ENCODE peak calls at places on chromosome 21, in six cellular contexts. L is type B pancreatic cell, I is mesothelial cell of epicardium, N is dorsolateral prefrontal cortex, C is tibial artery, Z is neural progenitor cell. X is an unnamed sample.

GRCh38 chr21:31255846-31256395 is 88.1 kb downstream of the TIAM1 start:
- DNase-seq in Z (no peak), L (no peak), C (no peak), N (no peak), I (no peak), X (no peak)

GRCh38 chr21:45328198-45329087 is 40.7 kb upstream of the POFUT2 start:
- DNase-seq in C (peak), N (peak), I (no peak), L (no peak), Z (no peak), X (no peak)

GRCh38 chr21:14877581-14878228 is 187.1 kb downstream of the NRIP1 start:
- DNase-seq in L (no peak), C (no peak), I (no peak), Z (no peak), N (no peak), X (no peak)

GRCh38 chr21:14675774-14676530 is 129.8 kb upstream of the SAMSN1 start:
- DNase-seq in Z (no peak), C (no peak), N (no peak), I (no peak), L (no peak), X (no peak)

GRCh38 chr21:32329331-32329730 is 30.7 kb downstream of the MRAP start:
- DNase-seq in C (peak), Z (no peak), N (no peak), I (no peak), L (no peak), X (no peak)

GRCh38 chr21:33042812-33043211 is 17.1 kb downstream of the OLIG2 start:
- DNase-seq in N (no peak), Z (no peak), L (no peak), I (no peak), C (no peak), X (no peak)

GRCh38 chr21:29775462-29775861 is 164.3 kb downstream of the GRIK1 start:
- DNase-seq in Z (no peak), L (no peak), I (no peak), N (no peak), C (no peak), X (no peak)

GRCh38 chr21:37668462-37669239 is 247.6 kb downstream of the KCNJ6 start:
- DNase-seq in L (no peak), C (no peak), N (no peak), I (no peak), Z (no peak), X (no peak)

GRCh38 chr21:40255665-40256064 is 388.4 kb downstream of the PCP4 start:
- DNase-seq in L (no peak), C (no peak), Z (no peak), I (no peak), N (no peak), X (no peak)

GRCh38 chr21:31530364-31530763 is 129.1 kb upstream of the SOD1 start:
- DNase-seq in L (no peak), N (no peak), C (no peak), I (no peak), Z (no peak), X (no peak)

GRCh38 chr21:46083271-46084040 is 14.5 kb upstream of the COL6A2 start:
- DNase-seq in C (peak), Z (no peak), N (no peak), L (no peak), I (no peak), X (no peak)

GRCh38 chr21:46080171-46081021 is 17.5 kb upstream of the COL6A2 start:
- DNase-seq in I (no peak), L (peak), N (no peak), Z (no peak), C (peak), X (peak)

GRCh38 chr21:35179990-35180557 is 131.0 kb upstream of the RUNX1 start:
- DNase-seq in N (no peak), I (no peak), Z (no peak), C (no peak), L (no peak), X (no peak)

GRCh38 chr21:14500873-14501272 is 45.2 kb downstream of the SAMSN1 start:
- DNase-seq in I (no peak), C (no peak), Z (no peak), N (no peak), L (no peak), X (no peak)

GRCh38 chr21:14981246-14981645 is 83.6 kb downstream of the NRIP1 start:
- DNase-seq in I (no peak), L (no peak), C (no peak), N (no peak), Z (no peak), X (no peak)

GRCh38 chr21:44872568-44873355 is 728 bp downstream of the PTTG1IP start:
- DNase-seq in C (peak), I (peak), N (no peak), Z (peak), L (no peak), X (no peak)

GRCh38 chr21:46048926-46049889 is 48.7 kb upstream of the COL6A2 start:
- DNase-seq in L (peak), C (peak), I (no peak), N (no peak), Z (no peak), X (no peak)

GRCh38 chr21:40457741-40458140 is 389.2 kb downstream of the DSCAM start:
- DNase-seq in Z (no peak), I (no peak), L (no peak), C (no peak), N (no peak), X (no peak)

GRCh38 chr21:34580181-34580700 is 34.7 kb downstream of the RCAN1 start:
- DNase-seq in Z (no peak), I (peak), N (no peak), C (no peak), L (no peak), X (no peak)

GRCh38 chr21:33751120-33751519 is 108.8 kb downstream of the ITSN1 start:
- DNase-seq in C (no peak), L (no peak), N (no peak), I (no peak), Z (no peak), X (no peak)

GRCh38 chr21:45289655-45290515 is 2.2 kb upstream of the POFUT2 start:
- DNase-seq in C (peak), L (no peak), I (peak), N (peak), Z (no peak), X (peak)

GRCh38 chr21:31557956-31558838 is 101.3 kb upstream of the SOD1 start:
- DNase-seq in I (peak), L (peak), C (no peak), N (peak), Z (peak), X (peak)

GRCh38 chr21:21612446-21612845 is 614.2 kb downstream of the NCAM2 start:
- DNase-seq in Z (peak), N (no peak), L (no peak), I (no peak), C (no peak), X (no peak)

GRCh38 chr21:29726061-29726460 is 213.7 kb downstream of the GRIK1 start:
- DNase-seq in I (no peak), L (no peak), N (no peak), Z (no peak), C (no peak), X (no peak)

GRCh38 chr21:22791986-22792560 is 1793.9 kb downstream of the NCAM2 start:
- DNase-seq in I (no peak), L (no peak), Z (peak), N (no peak), C (no peak), X (no peak)

GRCh38 chr21:32515869-32516268 is 69.5 kb downstream of the TCP10L start:
- DNase-seq in I (no peak), C (no peak), N (no peak), L (no peak), Z (no peak), X (no peak)

GRCh38 chr21:15495965-15496364 is 233.8 kb upstream of the USP25 start:
- DNase-seq in Z (no peak), C (no peak), L (no peak), I (no peak), N (no peak), X (no peak)

GRCh38 chr21:34690041-34690792 is 21.4 kb downstream of the CLIC6 start:
- DNase-seq in Z (no peak), I (no peak), C (no peak), N (no peak), L (no peak), X (no peak)

GRCh38 chr21:46171996-46172862 is 12.0 kb downstream of the SPATC1L start:
- DNase-seq in N (peak), Z (no peak), I (peak), C (peak), L (peak), X (peak)

GRCh38 chr21:35336534-35336933 is 287.4 kb upstream of the RUNX1 start:
- DNase-seq in I (no peak), L (no peak), C (no peak), N (no peak), Z (no peak), X (no peak)

GRCh38 chr21:43755820-43756594 is 20.1 kb downstream of the CSTB start:
- DNase-seq in L (no peak), N (no peak), I (no peak), Z (no peak), C (no peak), X (no peak)

GRCh38 chr21:43758811-43759210 is 17.3 kb downstream of the CSTB start:
- DNase-seq in Z (no peak), L (no peak), N (no peak), C (no peak), I (no peak), X (no peak)

GRCh38 chr21:43757601-43758000 is 18.5 kb downstream of the CSTB start:
- DNase-seq in Z (no peak), C (no peak), I (no peak), L (no peak), N (no peak), X (no peak)

GRCh38 chr21:43759651-43760050 is 16.5 kb downstream of the CSTB start:
- DNase-seq in N (no peak), L (no peak), Z (no peak), C (no peak), I (no peak), X (no peak)

GRCh38 chr21:43758132-43758619 is 17.9 kb downstream of the CSTB start:
- DNase-seq in I (no peak), L (no peak), Z (no peak), N (no peak), C (peak), X (no peak)
- TF ChIP-seq CTCF in I (no peak), L (no peak), Z (no peak), N (no peak), C (no peak), X (no peak)

DNA sequence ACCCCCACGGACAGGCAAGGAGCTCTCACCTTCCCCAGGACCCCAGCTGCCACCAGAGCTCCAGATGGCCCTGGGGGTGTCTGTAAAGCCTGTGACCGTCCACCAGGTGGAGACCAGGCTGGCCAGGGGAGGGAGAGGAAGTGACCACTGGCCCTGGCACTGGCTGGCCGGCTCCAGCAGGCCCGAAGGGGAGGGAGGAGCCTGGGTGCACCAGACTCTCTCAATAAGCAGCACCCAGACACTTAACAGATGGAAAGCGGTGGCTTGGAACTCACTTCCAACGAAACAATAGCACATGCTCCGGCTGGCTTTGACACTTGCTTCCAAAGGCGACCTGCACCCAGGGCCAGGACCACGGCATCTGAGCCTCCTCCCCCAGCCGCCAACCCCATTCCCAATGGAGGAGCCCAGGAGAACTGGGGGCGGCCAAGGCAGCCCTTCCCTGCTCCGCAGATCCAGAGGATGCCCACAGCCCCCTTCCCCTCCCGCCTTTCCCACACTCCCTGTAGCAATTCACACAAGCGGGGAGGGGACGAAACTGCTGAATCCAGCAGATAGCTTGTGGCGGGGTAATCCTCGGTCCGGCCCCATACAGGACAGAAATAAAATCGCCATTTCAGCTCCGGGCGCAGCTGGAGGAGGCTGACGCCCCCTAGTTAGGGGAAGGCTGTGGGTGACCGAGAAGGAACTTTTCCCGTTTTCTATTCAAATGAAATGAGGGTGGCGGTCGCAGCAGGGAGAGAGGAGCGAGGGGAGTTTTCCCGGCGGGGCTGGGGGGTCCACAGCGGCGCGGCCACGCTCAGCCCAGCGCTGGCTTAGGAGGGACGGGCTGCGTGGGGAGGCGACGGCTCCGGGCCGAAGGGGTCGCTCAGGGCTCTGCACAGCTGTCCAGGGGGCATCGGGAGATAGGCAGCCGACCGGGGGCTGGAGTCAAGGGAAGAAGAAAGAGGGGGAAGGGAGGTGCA is 612 bp upstream of the PDE9A start:
- DNase-seq in I (no peak), L (no peak), N (peak), Z (peak), C (peak), X (no peak)
- TF ChIP-seq CTCF in I (peak), L (peak), N (peak), Z (peak), C (peak), X (no peak)

GRCh38 chr21:18204931-18205330 is 39.7 kb upstream of the CHODL start:
- DNase-seq in I (no peak), Z (peak), C (no peak), N (no peak), L (no peak), X (no peak)
- TF ChIP-seq CTCF in I (no peak), Z (peak), C (no peak), N (peak), L (no peak), X (no peak)

GRCh38 chr21:39125752-39126485 is 57.3 kb downstream of the PSMG1 start:
- DNase-seq in N (no peak), Z (peak), C (no peak), I (no peak), L (no peak), X (no peak)
- TF ChIP-seq CTCF in N (peak), Z (peak), C (peak), I (peak), L (peak), X (no peak)

DNA sequence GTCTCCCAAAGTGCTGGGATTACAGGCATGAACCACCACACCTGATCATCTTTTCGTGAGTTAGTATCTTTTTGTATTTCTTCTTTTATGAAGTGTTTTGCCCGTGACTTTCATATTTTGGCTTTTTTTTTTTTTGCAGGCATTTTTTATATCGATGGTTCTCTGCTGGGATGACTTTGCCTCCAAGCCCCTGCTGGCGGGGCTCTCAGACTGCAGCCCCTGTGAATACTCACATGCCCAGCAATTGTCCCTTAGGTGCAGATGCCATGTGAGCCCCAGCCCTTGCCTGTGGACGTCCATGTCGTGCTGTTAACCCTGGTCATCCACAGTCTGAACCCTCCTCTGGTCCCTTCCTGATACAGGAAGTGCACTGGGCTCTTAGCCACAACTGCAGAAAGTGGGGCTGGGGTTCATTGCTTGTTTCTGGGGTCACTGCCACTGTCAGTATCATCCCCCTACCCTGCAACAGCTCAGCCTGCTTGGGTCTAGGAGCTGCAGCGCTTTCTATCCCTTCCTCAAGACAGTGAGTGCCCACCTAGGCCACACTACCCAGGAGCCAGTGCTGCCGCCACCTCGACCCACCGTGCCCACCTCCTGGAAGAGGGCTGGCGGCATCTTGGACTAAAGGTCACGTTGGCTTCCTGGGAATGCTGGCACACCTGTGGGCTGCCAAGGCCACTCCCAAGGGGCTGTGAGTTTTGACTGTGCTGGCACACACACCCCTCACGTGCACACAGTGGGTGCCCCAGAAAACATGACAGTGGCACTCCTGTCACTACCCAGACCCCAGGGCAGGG is 21.9 kb downstream of the CRYAA start:
- DNase-seq in L (peak), I (peak), N (no peak), Z (no peak), C (peak), X (no peak)
- TF ChIP-seq CTCF in L (peak), I (no peak), N (no peak), Z (no peak), C (no peak), X (no peak)

DNA sequence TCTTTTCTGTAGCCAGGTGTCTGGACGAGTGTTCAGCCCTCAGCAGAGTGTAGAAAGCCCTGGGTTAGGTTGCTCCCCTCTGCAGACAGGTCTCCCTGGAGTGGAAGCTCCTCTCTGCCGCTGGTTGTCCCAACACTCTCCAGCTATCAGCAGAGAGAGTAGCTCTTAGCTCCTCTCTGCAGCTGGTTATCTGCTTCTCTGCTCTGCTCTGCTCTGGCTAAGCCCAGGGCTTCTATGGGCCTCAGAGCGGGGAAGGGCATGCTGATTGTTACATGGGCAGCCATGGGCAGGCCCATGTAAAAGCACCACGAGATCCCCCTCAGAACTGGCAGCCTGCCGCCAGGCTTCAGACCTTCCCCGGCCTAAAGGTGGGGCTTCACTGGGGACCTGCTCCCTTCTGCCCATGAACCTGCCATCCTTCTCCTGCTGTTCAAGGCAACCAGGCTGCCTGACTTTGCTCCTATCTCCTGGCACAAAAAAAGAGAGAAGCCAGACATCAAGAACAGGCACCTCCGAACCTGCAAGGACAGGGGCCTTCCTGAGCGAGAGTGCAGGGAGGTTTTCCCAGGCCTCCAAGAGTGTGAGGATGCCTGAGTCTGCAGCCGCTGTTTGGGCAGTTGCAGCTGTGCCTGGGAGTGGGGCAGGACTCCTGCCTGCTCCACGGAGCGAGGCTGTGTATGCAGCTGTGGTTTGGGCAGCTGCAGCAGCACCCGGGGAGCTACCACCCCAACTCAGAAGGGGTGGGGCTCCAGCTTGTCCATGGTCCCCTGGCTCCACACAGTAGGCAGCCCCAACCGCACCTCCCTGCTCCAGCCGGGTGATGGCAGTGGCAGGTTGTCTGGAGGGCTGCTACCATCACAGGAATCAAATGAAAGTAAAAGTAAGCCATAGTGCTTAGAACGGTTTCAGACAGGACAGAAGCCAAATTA is 973.7 kb downstream of the LTN1 start:
- DNase-seq in I (no peak), N (peak), C (no peak), Z (no peak), L (no peak), X (no peak)
- TF ChIP-seq CTCF in I (no peak), N (peak), C (no peak), Z (no peak), L (no peak), X (no peak)

DNA sequence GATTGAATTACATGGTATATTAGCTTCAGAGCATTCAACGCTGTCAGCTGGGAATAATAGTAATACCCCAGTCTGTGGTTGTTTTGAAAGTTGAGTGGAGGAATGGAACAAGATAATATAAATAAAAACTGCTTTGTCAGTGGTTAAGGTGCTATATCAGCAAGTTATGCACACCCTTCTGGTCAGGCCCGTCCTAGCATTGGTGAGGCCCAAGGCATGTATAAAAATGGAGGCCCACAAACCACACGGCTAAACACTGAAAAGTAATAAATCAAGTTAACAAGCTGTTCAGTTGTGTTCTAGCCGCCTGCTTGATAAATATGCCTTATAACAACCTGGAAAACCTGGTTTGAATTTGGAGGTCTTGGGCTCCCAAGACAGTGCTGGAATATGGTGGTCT is 77.4 kb downstream of the PSMG1 start:
- DNase-seq in C (no peak), L (peak), Z (no peak), I (no peak), N (no peak), X (no peak)
- TF ChIP-seq CTCF in C (no peak), L (peak), Z (no peak), I (no peak), N (no peak), X (no peak)

GRCh38 chr21:36615274-36615964 is 83.5 kb upstream of the SIM2 start:
- DNase-seq in N (no peak), L (no peak), I (no peak), Z (peak), C (no peak), X (no peak)
- TF ChIP-seq CTCF in N (no peak), L (peak), I (no peak), Z (peak), C (no peak), X (no peak)

GRCh38 chr21:42214921-42215320 is 4.0 kb upstream of the ABCG1 start:
- DNase-seq in L (no peak), N (no peak), I (no peak), C (peak), Z (no peak), X (no peak)
- TF ChIP-seq CTCF in L (no peak), N (no peak), I (no peak), C (no peak), Z (no peak), X (no peak)

X was measured in activated B cell treated with CpG ODN at 0.5 μM for 24 hours.